ENCODE peak calls at places on chromosomes 6 and 20, in six cellular contexts. R, Y, O, C, G and V are unnamed samples.

GRCh38 chr20:38076548-38076947 is 43.0 kb downstream of the RPRD1B start:
- DNase-seq in R (no peak), Y (no peak), O (no peak), C (no peak), G (no peak), V (no peak)

GRCh38 chr6:130853555-130854183 is 26.5 kb downstream of the SMLR1 start:
- DNase-seq in R (no peak), Y (no peak), O (no peak), C (no peak), G (peak; percentile 65), V (no peak)

GRCh38 chr6:3088446-3088845 is 20.2 kb downstream of the RIPK1 start:
- DNase-seq in R (no peak), Y (no peak), O (no peak), C (no peak), G (peak; percentile 21), V (no peak)

GRCh38 chr6:44002591-44003344 is 124.5 kb downstream of the MRPL14 start:
- DNase-seq in R (no peak), Y (peak; percentile 90), O (peak; percentile 33), C (peak; percentile 84), G (peak; percentile 42), V (peak; percentile 88)

GRCh38 chr6:148144917-148145521 is 197.6 kb upstream of the SASH1 start:
- DNase-seq in R (peak; percentile 52), Y (peak; percentile 72), O (peak; percentile 57), C (peak; percentile 84), G (peak; percentile 90), V (peak; percentile 81)

GRCh38 chr6:116215414-116215813 is 38.5 kb downstream of the TSPYL4 start:
- DNase-seq in R (no peak), Y (no peak), O (no peak), C (no peak), G (peak; percentile 59), V (no peak)

GRCh38 chr6:579339-579738 is 77.6 kb downstream of the HUS1B start:
- DNase-seq in R (no peak), Y (peak; percentile 58), O (no peak), C (no peak), G (peak; percentile 27), V (no peak)

GRCh38 chr6:114735118-114735730 is 392.4 kb upstream of the HS3ST5 start:
- DNase-seq in R (no peak), Y (no peak), O (no peak), C (no peak), G (no peak), V (no peak)

GRCh38 chr20:58755062-58755697 is 62.6 kb downstream of the NPEPL1 start:
- DNase-seq in R (no peak), Y (peak; percentile 10), O (no peak), C (no peak), G (no peak), V (no peak)

GRCh38 chr6:146893690-146894089 is 294.9 kb downstream of the ADGB start:
- DNase-seq in R (no peak), Y (no peak), O (no peak), C (no peak), G (no peak), V (no peak)

GRCh38 chr20:34302312-34302722 is 838 bp downstream of the AHCY start:
- DNase-seq in R (no peak), Y (no peak), O (no peak), C (no peak), G (peak; percentile 58), V (no peak)

GRCh38 chr6:93343476-93343875 is 75.9 kb downstream of the EPHA7 start:
- DNase-seq in R (no peak), Y (no peak), O (no peak), C (no peak), G (no peak), V (no peak)

GRCh38 chr6:15430181-15430580 is 184.3 kb downstream of the JARID2 start:
- DNase-seq in R (no peak), Y (no peak), O (no peak), C (no peak), G (no peak), V (no peak)

GRCh38 chr6:108921547-108922331 is 73.5 kb downstream of the ARMC2 start:
- DNase-seq in R (no peak), Y (no peak), O (no peak), C (no peak), G (peak; percentile 93), V (no peak)

GRCh38 chr6:161295784-161296183 is 21.9 kb upstream of the AGPAT4 start:
- DNase-seq in R (no peak), Y (no peak), O (no peak), C (no peak), G (no peak), V (no peak)

GRCh38 chr6:153525998-153526397 is 394.9 kb upstream of the RGS17 start:
- DNase-seq in R (no peak), Y (no peak), O (no peak), C (no peak), G (no peak), V (no peak)

GRCh38 chr6:41093729-41094128 is 21.0 kb downstream of the NFYA start:
- DNase-seq in R (no peak), Y (no peak), O (no peak), C (no peak), G (peak; percentile 25), V (no peak)

GRCh38 chr6:33018418-33018817 is 9.0 kb upstream of the HLA-DOA start:
- DNase-seq in R (no peak), Y (no peak), O (no peak), C (no peak), G (no peak), V (no peak)

GRCh38 chr6:88367248-88367647 is 201.1 kb upstream of the CNR1 start:
- DNase-seq in R (no peak), Y (no peak), O (no peak), C (no peak), G (no peak), V (no peak)

GRCh38 chr20:62850333-62850974 is 11.2 kb downstream of the TCFL5 start:
- DNase-seq in R (peak; percentile 64), Y (no peak), O (peak; percentile 86), C (no peak), G (no peak), V (no peak)

GRCh38 chr6:131663578-131664165 is 26.6 kb downstream of the ENPP3 start:
- DNase-seq in R (no peak), Y (no peak), O (no peak), C (no peak), G (no peak), V (no peak)

GRCh38 chr6:41284726-41285125 is 1.8 kb downstream of the TREM1 start:
- DNase-seq in R (no peak), Y (no peak), O (no peak), C (no peak), G (peak; percentile 70), V (no peak)

GRCh38 chr6:149484733-149485700 is at the start of gene ZC3H12D:
- DNase-seq in R (no peak), Y (no peak), O (no peak), C (peak; percentile 86), G (peak; percentile 17), V (no peak)

GRCh38 chr6:83432626-83433025 is 1.8 kb upstream of the ME1 start:
- DNase-seq in R (no peak), Y (no peak), O (no peak), C (no peak), G (no peak), V (no peak)

GRCh38 chr6:31720196-31720770 is 1.3 kb downstream of the LY6G6C start:
- DNase-seq in R (no peak), Y (no peak), O (no peak), C (no peak), G (no peak), V (no peak)

GRCh38 chr6:5999688-6000608 is 6.8 kb downstream of the NRN1 start:
- DNase-seq in R (no peak), Y (no peak), O (no peak), C (no peak), G (no peak), V (no peak)